ENCODE peak calls at places on chromosomes 3 and 15, in ten cellular contexts. One of them, this sample, is unnamed.

GRCh38 chr3:2099028-2099671 is 484 bp downstream of the CNTN4 start:
- DNase-seq in dorsolateral prefrontal cortex: peak; percentile 20
- DNase-seq in PC-9: no peak
- DNase-seq in heart left ventricle: no peak
- DNase-seq in upper lobe of right lung: peak; percentile 70
- DNase-seq in uterus: peak; percentile 21
- DNase-seq in K562: no peak
- DNase-seq in tibial nerve: no peak
- DNase-seq in spleen: no peak
- DNase-seq in Panc1: no peak
- DNase-seq in this sample: peak; percentile 79

GRCh38 chr3:50251220-50251619 is 15.2 kb downstream of the GNAI2 start:
- DNase-seq in dorsolateral prefrontal cortex: no peak
- DNase-seq in PC-9: peak; percentile 63
- DNase-seq in heart left ventricle: no peak
- DNase-seq in upper lobe of right lung: no peak
- DNase-seq in uterus: no peak
- DNase-seq in K562: peak; percentile 46
- DNase-seq in tibial nerve: no peak
- DNase-seq in spleen: no peak
- DNase-seq in Panc1: no peak
- DNase-seq in this sample: no peak

GRCh38 chr15:40746916-40747418 is 8.1 kb downstream of the RMDN3 start:
- DNase-seq in dorsolateral prefrontal cortex: no peak
- DNase-seq in PC-9: no peak
- DNase-seq in heart left ventricle: no peak
- DNase-seq in upper lobe of right lung: no peak
- DNase-seq in uterus: no peak
- DNase-seq in K562: no peak
- DNase-seq in tibial nerve: no peak
- DNase-seq in spleen: no peak
- DNase-seq in Panc1: no peak
- DNase-seq in this sample: no peak

GRCh38 chr3:55508335-55508734 is 21.2 kb upstream of the WNT5A start:
- DNase-seq in dorsolateral prefrontal cortex: no peak
- DNase-seq in PC-9: no peak
- DNase-seq in heart left ventricle: no peak
- DNase-seq in upper lobe of right lung: no peak
- DNase-seq in uterus: no peak
- DNase-seq in K562: no peak
- DNase-seq in tibial nerve: no peak
- DNase-seq in spleen: no peak
- DNase-seq in Panc1: no peak
- DNase-seq in this sample: no peak

GRCh38 chr15:61974759-61975158 is 85.5 kb downstream of the VPS13C start:
- DNase-seq in dorsolateral prefrontal cortex: no peak
- DNase-seq in PC-9: no peak
- DNase-seq in heart left ventricle: no peak
- DNase-seq in upper lobe of right lung: no peak
- DNase-seq in uterus: no peak
- DNase-seq in K562: no peak
- DNase-seq in tibial nerve: no peak
- DNase-seq in spleen: no peak
- DNase-seq in Panc1: peak; percentile 5
- DNase-seq in this sample: no peak

GRCh38 chr15:68618339-68619302 is 39.8 kb downstream of the CORO2B start:
- DNase-seq in dorsolateral prefrontal cortex: peak; percentile 61
- DNase-seq in PC-9: no peak
- DNase-seq in heart left ventricle: no peak
- DNase-seq in upper lobe of right lung: no peak
- DNase-seq in uterus: no peak
- DNase-seq in K562: no peak
- DNase-seq in tibial nerve: no peak
- DNase-seq in spleen: no peak
- DNase-seq in Panc1: no peak
- DNase-seq in this sample: no peak

GRCh38 chr3:167750273-167750971 is 14.9 kb downstream of the SERPINI1 start:
- DNase-seq in dorsolateral prefrontal cortex: no peak
- DNase-seq in PC-9: no peak
- DNase-seq in heart left ventricle: no peak
- DNase-seq in upper lobe of right lung: no peak
- DNase-seq in uterus: no peak
- DNase-seq in K562: no peak
- DNase-seq in tibial nerve: no peak
- DNase-seq in spleen: no peak
- DNase-seq in Panc1: no peak
- DNase-seq in this sample: no peak

GRCh38 chr3:114380233-114380645 is 86.4 kb downstream of the TIGIT start:
- DNase-seq in dorsolateral prefrontal cortex: peak; percentile 80
- DNase-seq in PC-9: no peak
- DNase-seq in heart left ventricle: peak; percentile 80
- DNase-seq in upper lobe of right lung: no peak
- DNase-seq in uterus: peak; percentile 61
- DNase-seq in K562: no peak
- DNase-seq in tibial nerve: peak; percentile 69
- DNase-seq in spleen: no peak
- DNase-seq in Panc1: no peak
- DNase-seq in this sample: no peak

GRCh38 chr3:122299872-122300460 is 25.1 kb upstream of the CSTA start:
- DNase-seq in dorsolateral prefrontal cortex: no peak
- DNase-seq in PC-9: no peak
- DNase-seq in heart left ventricle: no peak
- DNase-seq in upper lobe of right lung: no peak
- DNase-seq in uterus: no peak
- DNase-seq in K562: peak; percentile 46
- DNase-seq in tibial nerve: peak; percentile 16
- DNase-seq in spleen: no peak
- DNase-seq in Panc1: peak; percentile 5
- DNase-seq in this sample: no peak

GRCh38 chr3:120448707-120449650 is 1.8 kb downstream of the FSTL1 start:
- DNase-seq in dorsolateral prefrontal cortex: no peak
- DNase-seq in PC-9: peak; percentile 44
- DNase-seq in heart left ventricle: peak; percentile 44
- DNase-seq in upper lobe of right lung: no peak
- DNase-seq in uterus: peak; percentile 32
- DNase-seq in K562: no peak
- DNase-seq in tibial nerve: peak; percentile 15
- DNase-seq in spleen: no peak
- DNase-seq in Panc1: no peak
- DNase-seq in this sample: no peak

GRCh38 chr15:30649952-30650929 is 24.3 kb downstream of the ARHGAP11B start:
- DNase-seq in dorsolateral prefrontal cortex: no peak
- DNase-seq in PC-9: no peak
- DNase-seq in heart left ventricle: no peak
- DNase-seq in upper lobe of right lung: no peak
- DNase-seq in uterus: no peak
- DNase-seq in K562: no peak
- DNase-seq in tibial nerve: no peak
- DNase-seq in spleen: no peak
- DNase-seq in Panc1: no peak
- DNase-seq in this sample: no peak

GRCh38 chr15:28192772-28193171 is 93.7 kb upstream of the OCA2 start:
- DNase-seq in dorsolateral prefrontal cortex: no peak
- DNase-seq in PC-9: no peak
- DNase-seq in heart left ventricle: no peak
- DNase-seq in upper lobe of right lung: no peak
- DNase-seq in uterus: no peak
- DNase-seq in K562: no peak
- DNase-seq in tibial nerve: no peak
- DNase-seq in spleen: no peak
- DNase-seq in Panc1: no peak
- DNase-seq in this sample: no peak

DNA sequence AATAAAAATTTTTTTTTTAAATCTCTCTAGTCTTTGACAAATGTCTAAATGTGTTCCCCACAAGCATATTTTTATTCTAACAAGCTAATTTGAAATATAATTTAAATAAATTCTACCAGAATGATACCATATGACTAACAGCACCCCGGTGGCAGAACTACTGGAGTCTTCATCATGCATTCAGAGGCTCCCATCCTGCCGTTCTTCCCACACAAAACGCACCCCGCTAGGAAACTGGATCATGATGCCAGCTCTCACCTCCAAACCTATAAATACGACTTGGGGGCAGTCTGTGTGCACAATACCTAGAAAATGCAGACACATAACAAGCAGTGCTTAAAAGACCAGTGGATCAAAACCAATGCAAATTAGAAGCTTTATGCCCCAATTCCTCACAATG is 8.5 kb downstream of the HOMER2 start:
- DNase-seq in dorsolateral prefrontal cortex: peak; percentile 38
- DNase-seq in PC-9: no peak
- DNase-seq in heart left ventricle: no peak
- DNase-seq in upper lobe of right lung: no peak
- DNase-seq in uterus: no peak
- DNase-seq in K562: no peak
- DNase-seq in tibial nerve: no peak
- DNase-seq in spleen: no peak
- DNase-seq in Panc1: no peak
- DNase-seq in this sample: no peak
- H3K27ac ChIP-seq in dorsolateral prefrontal cortex: peak overlapping the region; percentile 20
- H3K27ac ChIP-seq in PC-9: no peak overlapping the region
- H3K27ac ChIP-seq in heart left ventricle: no peak overlapping the region
- H3K27ac ChIP-seq in upper lobe of right lung: no peak overlapping the region
- H3K27ac ChIP-seq in uterus: no peak overlapping the region
- H3K27ac ChIP-seq in K562: no peak overlapping the region
- H3K27ac ChIP-seq in tibial nerve: no peak overlapping the region
- H3K27ac ChIP-seq in spleen: no peak overlapping the region
- H3K27ac ChIP-seq in Panc1: no peak overlapping the region
- H3K27ac ChIP-seq in this sample: peak overlapping the region; percentile 32

GRCh38 chr15:89667706-89667960 is 11.5 kb downstream of the PLIN1 start:
- DNase-seq in dorsolateral prefrontal cortex: no peak
- DNase-seq in PC-9: no peak
- DNase-seq in heart left ventricle: no peak
- DNase-seq in upper lobe of right lung: no peak
- DNase-seq in uterus: no peak
- DNase-seq in K562: no peak
- DNase-seq in tibial nerve: no peak
- DNase-seq in spleen: no peak
- DNase-seq in Panc1: no peak
- DNase-seq in this sample: no peak

GRCh38 chr15:89666147-89666857 is 11.0 kb upstream of the KIF7 start:
- DNase-seq in dorsolateral prefrontal cortex: no peak
- DNase-seq in PC-9: no peak
- DNase-seq in heart left ventricle: no peak
- DNase-seq in upper lobe of right lung: no peak
- DNase-seq in uterus: no peak
- DNase-seq in K562: no peak
- DNase-seq in tibial nerve: no peak
- DNase-seq in spleen: no peak
- DNase-seq in Panc1: no peak
- DNase-seq in this sample: no peak

GRCh38 chr15:89665449-89666146 is 10.3 kb upstream of the KIF7 start:
- DNase-seq in dorsolateral prefrontal cortex: peak; percentile 39
- DNase-seq in PC-9: peak; percentile 35
- DNase-seq in heart left ventricle: peak; percentile 70
- DNase-seq in upper lobe of right lung: peak; percentile 81
- DNase-seq in uterus: peak; percentile 53
- DNase-seq in K562: no peak
- DNase-seq in tibial nerve: peak; percentile 23
- DNase-seq in spleen: peak; percentile 84
- DNase-seq in Panc1: no peak
- DNase-seq in this sample: no peak

GRCh38 chr15:89668174-89668573 is 11.0 kb downstream of the PLIN1 start:
- DNase-seq in dorsolateral prefrontal cortex: no peak
- DNase-seq in PC-9: no peak
- DNase-seq in heart left ventricle: no peak
- DNase-seq in upper lobe of right lung: no peak
- DNase-seq in uterus: no peak
- DNase-seq in K562: no peak
- DNase-seq in tibial nerve: no peak
- DNase-seq in spleen: no peak
- DNase-seq in Panc1: no peak
- DNase-seq in this sample: no peak

GRCh38 chr15:89666858-89667705 is 11.8 kb upstream of the KIF7 start:
- DNase-seq in dorsolateral prefrontal cortex: no peak
- DNase-seq in PC-9: no peak
- DNase-seq in heart left ventricle: no peak
- DNase-seq in upper lobe of right lung: no peak
- DNase-seq in uterus: no peak
- DNase-seq in K562: no peak
- DNase-seq in tibial nerve: no peak
- DNase-seq in spleen: no peak
- DNase-seq in Panc1: no peak
- DNase-seq in this sample: no peak
- TF ChIP-seq CTCF in dorsolateral prefrontal cortex: no peak
- TF ChIP-seq CTCF in PC-9: no peak
- TF ChIP-seq CTCF in heart left ventricle: no peak
- TF ChIP-seq CTCF in upper lobe of right lung: no peak
- TF ChIP-seq CTCF in uterus: no peak
- TF ChIP-seq CTCF in K562: no peak
- TF ChIP-seq CTCF in tibial nerve: no peak
- TF ChIP-seq CTCF in spleen: no peak
- TF ChIP-seq CTCF in Panc1: no peak
- TF ChIP-seq CTCF in this sample: no peak

DNA sequence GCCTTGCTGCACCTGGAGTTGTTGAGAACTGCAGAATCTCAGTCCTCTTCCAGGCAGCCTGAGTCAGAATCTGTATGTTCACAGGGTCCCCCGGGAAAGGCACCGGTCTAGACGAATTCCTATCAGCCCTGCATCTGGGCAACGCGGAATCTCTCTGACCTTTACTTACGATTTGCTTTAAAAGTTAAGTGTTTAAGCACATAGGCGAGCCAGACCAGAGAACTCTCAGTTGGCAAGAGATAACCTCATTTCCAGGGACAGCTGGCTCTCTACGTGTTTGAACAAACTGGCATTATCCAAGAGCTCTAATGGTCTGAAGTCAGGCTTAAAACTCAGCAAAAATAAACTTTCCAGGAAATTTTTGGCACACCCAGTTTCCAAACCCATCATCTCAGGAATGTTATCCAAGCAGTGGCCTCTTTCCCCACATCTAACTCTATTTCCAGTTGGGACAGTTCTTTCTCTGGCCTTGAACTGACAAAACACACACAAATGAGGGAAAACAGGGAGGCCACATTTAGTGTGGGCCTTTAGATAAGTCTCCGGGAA is 53.4 kb downstream of the HES1 start:
- DNase-seq in dorsolateral prefrontal cortex: no peak
- DNase-seq in PC-9: no peak
- DNase-seq in heart left ventricle: no peak
- DNase-seq in upper lobe of right lung: no peak
- DNase-seq in uterus: no peak
- DNase-seq in K562: no peak
- DNase-seq in tibial nerve: no peak
- DNase-seq in spleen: no peak
- DNase-seq in Panc1: no peak
- DNase-seq in this sample: no peak
- H3K27ac ChIP-seq in dorsolateral prefrontal cortex: no peak overlapping the region
- H3K27ac ChIP-seq in PC-9: no peak overlapping the region
- H3K27ac ChIP-seq in heart left ventricle: no peak overlapping the region
- H3K27ac ChIP-seq in upper lobe of right lung: no peak overlapping the region
- H3K27ac ChIP-seq in uterus: no peak overlapping the region
- H3K27ac ChIP-seq in K562: no peak overlapping the region
- H3K27ac ChIP-seq in tibial nerve: no peak overlapping the region
- H3K27ac ChIP-seq in spleen: no peak overlapping the region
- H3K27ac ChIP-seq in Panc1: no peak overlapping the region
- H3K27ac ChIP-seq in this sample: no peak overlapping the region

DNA sequence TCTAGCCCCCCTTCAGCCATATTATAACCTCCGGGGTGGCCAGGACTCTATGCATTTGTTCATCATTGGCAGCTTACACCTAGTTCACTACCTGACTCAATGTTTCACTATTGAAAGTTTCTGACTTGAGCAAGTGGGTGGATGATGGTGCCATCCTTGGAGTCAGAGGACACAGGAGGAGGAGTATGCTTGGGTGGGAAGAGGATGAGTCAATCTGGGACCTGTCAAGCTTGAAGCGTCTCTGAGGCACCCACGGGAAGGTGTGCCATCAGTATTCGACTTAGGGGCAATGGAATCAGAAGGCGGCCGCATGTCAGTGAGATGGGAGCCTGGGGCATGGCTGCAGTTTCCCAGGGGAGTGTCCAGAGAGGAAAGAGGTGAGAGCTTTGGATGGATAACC is 133.3 kb downstream of the EPHB1 start:
- DNase-seq in dorsolateral prefrontal cortex: no peak
- DNase-seq in PC-9: no peak
- DNase-seq in heart left ventricle: no peak
- DNase-seq in upper lobe of right lung: no peak
- DNase-seq in uterus: no peak
- DNase-seq in K562: no peak
- DNase-seq in tibial nerve: no peak
- DNase-seq in spleen: no peak
- DNase-seq in Panc1: no peak
- DNase-seq in this sample: no peak
- TF ChIP-seq CTCF in dorsolateral prefrontal cortex: no peak
- TF ChIP-seq CTCF in PC-9: no peak
- TF ChIP-seq CTCF in heart left ventricle: no peak
- TF ChIP-seq CTCF in upper lobe of right lung: no peak
- TF ChIP-seq CTCF in uterus: no peak
- TF ChIP-seq CTCF in K562: no peak
- TF ChIP-seq CTCF in tibial nerve: no peak
- TF ChIP-seq CTCF in spleen: no peak
- TF ChIP-seq CTCF in Panc1: no peak
- TF ChIP-seq CTCF in this sample: no peak